ENCODE peak calls at places on chromosomes 3 and 15, in eight cellular contexts. One of them, this sample, is unnamed.

GRCh38 chr15:44710236-44711088 is 661 bp downstream of the PATL2 start:
- DNase-seq in fibroblast of the aortic adventitia: peak; percentile 52
- DNase-seq in transverse colon: peak; percentile 63
- DNase-seq in epithelial cell of esophagus: no peak
- DNase-seq in dorsolateral prefrontal cortex: no peak
- DNase-seq in lower leg skin: peak; percentile 58
- DNase-seq in thoracic aorta: no peak
- DNase-seq in fibroblast of mammary gland: peak; percentile 48
- DNase-seq in this sample: peak; percentile 22

GRCh38 chr3:111723293-111723963 is 128.3 kb upstream of the ZBED2 start:
- DNase-seq in fibroblast of the aortic adventitia: peak; percentile 93
- DNase-seq in transverse colon: no peak
- DNase-seq in epithelial cell of esophagus: no peak
- DNase-seq in dorsolateral prefrontal cortex: no peak
- DNase-seq in lower leg skin: no peak
- DNase-seq in thoracic aorta: no peak
- DNase-seq in fibroblast of mammary gland: peak; percentile 97
- DNase-seq in this sample: peak; percentile 94

GRCh38 chr3:37996785-37997301 is 6.3 kb downstream of the VILL start:
- DNase-seq in fibroblast of the aortic adventitia: peak; percentile 79
- DNase-seq in transverse colon: peak; percentile 91
- DNase-seq in epithelial cell of esophagus: peak; percentile 88
- DNase-seq in dorsolateral prefrontal cortex: peak; percentile 62
- DNase-seq in lower leg skin: peak; percentile 81
- DNase-seq in thoracic aorta: no peak
- DNase-seq in fibroblast of mammary gland: peak; percentile 81
- DNase-seq in this sample: peak; percentile 69

GRCh38 chr3:112133606-112134334 is 722 bp upstream of the GCSAM start:
- DNase-seq in fibroblast of the aortic adventitia: no peak
- DNase-seq in transverse colon: no peak
- DNase-seq in epithelial cell of esophagus: no peak
- DNase-seq in dorsolateral prefrontal cortex: no peak
- DNase-seq in lower leg skin: no peak
- DNase-seq in thoracic aorta: no peak
- DNase-seq in fibroblast of mammary gland: no peak
- DNase-seq in this sample: no peak

GRCh38 chr3:122794779-122795673 is at the start of gene SLC49A4:
- DNase-seq in fibroblast of the aortic adventitia: peak; percentile 59
- DNase-seq in transverse colon: peak; percentile 81
- DNase-seq in epithelial cell of esophagus: peak; percentile 77
- DNase-seq in dorsolateral prefrontal cortex: peak; percentile 89
- DNase-seq in lower leg skin: peak; percentile 54
- DNase-seq in thoracic aorta: peak; percentile 9
- DNase-seq in fibroblast of mammary gland: peak; percentile 59
- DNase-seq in this sample: peak; percentile 62

GRCh38 chr15:83565553-83566159 is 88.3 kb upstream of the ADAMTSL3 start:
- DNase-seq in fibroblast of the aortic adventitia: peak; percentile 56
- DNase-seq in transverse colon: no peak
- DNase-seq in epithelial cell of esophagus: peak; percentile 53
- DNase-seq in dorsolateral prefrontal cortex: no peak
- DNase-seq in lower leg skin: no peak
- DNase-seq in thoracic aorta: no peak
- DNase-seq in fibroblast of mammary gland: peak; percentile 41
- DNase-seq in this sample: peak; percentile 17

GRCh38 chr3:4841783-4842440 is 137.3 kb upstream of the BHLHE40 start:
- DNase-seq in fibroblast of the aortic adventitia: no peak
- DNase-seq in transverse colon: no peak
- DNase-seq in epithelial cell of esophagus: peak; percentile 70
- DNase-seq in dorsolateral prefrontal cortex: no peak
- DNase-seq in lower leg skin: no peak
- DNase-seq in thoracic aorta: no peak
- DNase-seq in fibroblast of mammary gland: no peak
- DNase-seq in this sample: no peak

GRCh38 chr15:75454471-75455418 is 3.3 kb upstream of the SIN3A start:
- DNase-seq in fibroblast of the aortic adventitia: peak; percentile 3
- DNase-seq in transverse colon: peak; percentile 75
- DNase-seq in epithelial cell of esophagus: peak; percentile 74
- DNase-seq in dorsolateral prefrontal cortex: no peak
- DNase-seq in lower leg skin: peak; percentile 33
- DNase-seq in thoracic aorta: no peak
- DNase-seq in fibroblast of mammary gland: no peak
- DNase-seq in this sample: peak; percentile 71

GRCh38 chr15:44804303-44805046 is 68.1 kb downstream of the TRIM69 start:
- DNase-seq in fibroblast of the aortic adventitia: peak; percentile 69
- DNase-seq in transverse colon: no peak
- DNase-seq in epithelial cell of esophagus: no peak
- DNase-seq in dorsolateral prefrontal cortex: no peak
- DNase-seq in lower leg skin: no peak
- DNase-seq in thoracic aorta: no peak
- DNase-seq in fibroblast of mammary gland: no peak
- DNase-seq in this sample: no peak

GRCh38 chr15:61137139-61137792 is 91.8 kb downstream of the RORA start:
- DNase-seq in fibroblast of the aortic adventitia: no peak
- DNase-seq in transverse colon: no peak
- DNase-seq in epithelial cell of esophagus: no peak
- DNase-seq in dorsolateral prefrontal cortex: no peak
- DNase-seq in lower leg skin: no peak
- DNase-seq in thoracic aorta: no peak
- DNase-seq in fibroblast of mammary gland: no peak
- DNase-seq in this sample: no peak

GRCh38 chr15:70625438-70625837 is 137.9 kb downstream of the UACA start:
- DNase-seq in fibroblast of the aortic adventitia: no peak
- DNase-seq in transverse colon: no peak
- DNase-seq in epithelial cell of esophagus: no peak
- DNase-seq in dorsolateral prefrontal cortex: no peak
- DNase-seq in lower leg skin: no peak
- DNase-seq in thoracic aorta: no peak
- DNase-seq in fibroblast of mammary gland: no peak
- DNase-seq in this sample: no peak

GRCh38 chr15:74901612-74902063 is 5.0 kb downstream of the FAM219B start:
- DNase-seq in fibroblast of the aortic adventitia: peak; percentile 67
- DNase-seq in transverse colon: peak; percentile 76
- DNase-seq in epithelial cell of esophagus: peak; percentile 59
- DNase-seq in dorsolateral prefrontal cortex: peak; percentile 60
- DNase-seq in lower leg skin: peak; percentile 66
- DNase-seq in thoracic aorta: no peak
- DNase-seq in fibroblast of mammary gland: peak; percentile 55
- DNase-seq in this sample: peak; percentile 41

GRCh38 chr3:33989229-33989628 is 190.8 kb downstream of the PDCD6IP start:
- DNase-seq in fibroblast of the aortic adventitia: no peak
- DNase-seq in transverse colon: no peak
- DNase-seq in epithelial cell of esophagus: no peak
- DNase-seq in dorsolateral prefrontal cortex: no peak
- DNase-seq in lower leg skin: no peak
- DNase-seq in thoracic aorta: no peak
- DNase-seq in fibroblast of mammary gland: no peak
- DNase-seq in this sample: no peak

GRCh38 chr3:128112406-128112968 is 11.1 kb downstream of the RUVBL1 start:
- DNase-seq in fibroblast of the aortic adventitia: peak; percentile 93
- DNase-seq in transverse colon: no peak
- DNase-seq in epithelial cell of esophagus: peak; percentile 87
- DNase-seq in dorsolateral prefrontal cortex: no peak
- DNase-seq in lower leg skin: no peak
- DNase-seq in thoracic aorta: no peak
- DNase-seq in fibroblast of mammary gland: peak; percentile 94
- DNase-seq in this sample: peak; percentile 64

GRCh38 chr3:126180477-126181397 is at the start of gene ALDH1L1:
- DNase-seq in fibroblast of the aortic adventitia: peak; percentile 47
- DNase-seq in transverse colon: peak; percentile 57
- DNase-seq in epithelial cell of esophagus: peak; percentile 66
- DNase-seq in dorsolateral prefrontal cortex: peak; percentile 72
- DNase-seq in lower leg skin: no peak
- DNase-seq in thoracic aorta: peak; percentile 87
- DNase-seq in fibroblast of mammary gland: peak; percentile 53
- DNase-seq in this sample: peak; percentile 3

GRCh38 chr3:160748787-160749186 is 7.2 kb upstream of the PPM1L start:
- DNase-seq in fibroblast of the aortic adventitia: no peak
- DNase-seq in transverse colon: no peak
- DNase-seq in epithelial cell of esophagus: no peak
- DNase-seq in dorsolateral prefrontal cortex: no peak
- DNase-seq in lower leg skin: no peak
- DNase-seq in thoracic aorta: no peak
- DNase-seq in fibroblast of mammary gland: no peak
- DNase-seq in this sample: no peak

GRCh38 chr3:197428117-197428761 is 127.5 kb downstream of the BDH1 start:
- DNase-seq in fibroblast of the aortic adventitia: peak; percentile 15
- DNase-seq in transverse colon: peak; percentile 79
- DNase-seq in epithelial cell of esophagus: peak; percentile 69
- DNase-seq in dorsolateral prefrontal cortex: no peak
- DNase-seq in lower leg skin: peak; percentile 63
- DNase-seq in thoracic aorta: no peak
- DNase-seq in fibroblast of mammary gland: peak; percentile 17
- DNase-seq in this sample: peak; percentile 61

GRCh38 chr15:65887565-65887964 is 18.3 kb downstream of the RAB11A start:
- DNase-seq in fibroblast of the aortic adventitia: no peak
- DNase-seq in transverse colon: no peak
- DNase-seq in epithelial cell of esophagus: no peak
- DNase-seq in dorsolateral prefrontal cortex: no peak
- DNase-seq in lower leg skin: no peak
- DNase-seq in thoracic aorta: no peak
- DNase-seq in fibroblast of mammary gland: no peak
- DNase-seq in this sample: no peak

GRCh38 chr3:143000525-143000924 is 845 bp upstream of the U2SURP start:
- DNase-seq in fibroblast of the aortic adventitia: peak; percentile 48
- DNase-seq in transverse colon: peak; percentile 20
- DNase-seq in epithelial cell of esophagus: peak; percentile 75
- DNase-seq in dorsolateral prefrontal cortex: no peak
- DNase-seq in lower leg skin: no peak
- DNase-seq in thoracic aorta: no peak
- DNase-seq in fibroblast of mammary gland: peak; percentile 27
- DNase-seq in this sample: peak; percentile 51

GRCh38 chr3:67977762-67978161 is 323.4 kb upstream of the SUCLG2 start:
- DNase-seq in fibroblast of the aortic adventitia: no peak
- DNase-seq in transverse colon: no peak
- DNase-seq in epithelial cell of esophagus: no peak
- DNase-seq in dorsolateral prefrontal cortex: no peak
- DNase-seq in lower leg skin: no peak
- DNase-seq in thoracic aorta: no peak
- DNase-seq in fibroblast of mammary gland: no peak
- DNase-seq in this sample: no peak

GRCh38 chr3:147793841-147794240 is 384.7 kb downstream of the ZIC1 start:
- DNase-seq in fibroblast of the aortic adventitia: peak; percentile 57
- DNase-seq in transverse colon: no peak
- DNase-seq in epithelial cell of esophagus: no peak
- DNase-seq in dorsolateral prefrontal cortex: no peak
- DNase-seq in lower leg skin: no peak
- DNase-seq in thoracic aorta: no peak
- DNase-seq in fibroblast of mammary gland: peak; percentile 29
- DNase-seq in this sample: no peak

GRCh38 chr3:110576962-110577361 is 494.7 kb upstream of the NECTIN3 start:
- DNase-seq in fibroblast of the aortic adventitia: peak; percentile 93
- DNase-seq in transverse colon: no peak
- DNase-seq in epithelial cell of esophagus: peak; percentile 90
- DNase-seq in dorsolateral prefrontal cortex: no peak
- DNase-seq in lower leg skin: peak; percentile 15
- DNase-seq in thoracic aorta: no peak
- DNase-seq in fibroblast of mammary gland: peak; percentile 98
- DNase-seq in this sample: peak; percentile 97

DNA sequence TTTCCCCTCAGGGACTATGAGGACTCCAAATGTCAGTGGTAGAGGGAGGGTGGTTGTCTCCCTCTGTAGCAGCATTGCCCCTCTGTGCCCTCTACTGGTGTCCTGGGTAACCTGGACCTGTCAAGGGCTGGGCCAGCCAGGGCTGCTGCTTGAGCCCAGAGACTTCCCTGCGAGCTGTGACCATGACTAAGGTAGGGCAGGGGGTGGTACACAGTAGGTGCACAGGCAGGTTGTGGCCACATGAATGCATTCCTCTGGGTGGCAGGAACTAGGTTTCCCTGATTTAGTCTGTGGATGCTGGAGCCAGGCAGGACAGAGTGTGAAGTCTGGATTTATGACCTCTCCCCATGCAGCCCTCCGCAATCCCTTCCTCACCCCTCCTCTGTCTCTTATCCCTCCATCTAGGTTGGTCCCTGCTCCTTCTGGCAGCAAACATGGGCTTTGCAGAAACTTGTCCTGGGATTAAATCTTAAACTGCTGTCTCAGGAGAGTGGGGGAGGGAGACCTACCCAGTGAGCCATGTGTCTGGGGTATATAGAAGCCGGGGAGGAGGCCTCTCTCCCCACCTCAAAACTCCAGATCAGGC is 8.7 kb upstream of the SEMA3F start:
- DNase-seq in fibroblast of the aortic adventitia: no peak
- DNase-seq in transverse colon: no peak
- DNase-seq in epithelial cell of esophagus: peak; percentile 80
- DNase-seq in dorsolateral prefrontal cortex: no peak
- DNase-seq in lower leg skin: no peak
- DNase-seq in thoracic aorta: no peak
- DNase-seq in fibroblast of mammary gland: no peak
- DNase-seq in this sample: no peak
- TF ChIP-seq CTCF in fibroblast of the aortic adventitia: no peak
- TF ChIP-seq CTCF in transverse colon: no peak
- TF ChIP-seq CTCF in epithelial cell of esophagus: no peak
- TF ChIP-seq CTCF in dorsolateral prefrontal cortex: no peak
- TF ChIP-seq CTCF in lower leg skin: no peak
- TF ChIP-seq CTCF in thoracic aorta: no peak
- TF ChIP-seq CTCF in fibroblast of mammary gland: no peak
- TF ChIP-seq CTCF in this sample: peak; percentile 14

GRCh38 chr3:46999516-47000197 is 20.2 kb downstream of the NBEAL2 start:
- DNase-seq in fibroblast of the aortic adventitia: no peak
- DNase-seq in transverse colon: no peak
- DNase-seq in epithelial cell of esophagus: no peak
- DNase-seq in dorsolateral prefrontal cortex: no peak
- DNase-seq in lower leg skin: no peak
- DNase-seq in thoracic aorta: no peak
- DNase-seq in fibroblast of mammary gland: no peak
- DNase-seq in this sample: no peak
- H3K4me3 ChIP-seq in fibroblast of the aortic adventitia: no peak overlapping the region
- H3K4me3 ChIP-seq in transverse colon: no peak overlapping the region
- H3K4me3 ChIP-seq in epithelial cell of esophagus: no peak overlapping the region
- H3K4me3 ChIP-seq in dorsolateral prefrontal cortex: no peak overlapping the region
- H3K4me3 ChIP-seq in lower leg skin: no peak overlapping the region
- H3K4me3 ChIP-seq in thoracic aorta: no peak overlapping the region
- H3K4me3 ChIP-seq in fibroblast of mammary gland: no peak overlapping the region
- H3K4me3 ChIP-seq in this sample: no peak overlapping the region

GRCh38 chr3:155411500-155412223 is 118.2 kb upstream of the STRIT1 start:
- DNase-seq in fibroblast of the aortic adventitia: no peak
- DNase-seq in transverse colon: no peak
- DNase-seq in epithelial cell of esophagus: peak; percentile 12
- DNase-seq in dorsolateral prefrontal cortex: no peak
- DNase-seq in lower leg skin: no peak
- DNase-seq in thoracic aorta: no peak
- DNase-seq in fibroblast of mammary gland: peak; percentile 18
- DNase-seq in this sample: no peak
- TF ChIP-seq CTCF in fibroblast of the aortic adventitia: no peak
- TF ChIP-seq CTCF in transverse colon: no peak
- TF ChIP-seq CTCF in epithelial cell of esophagus: peak; percentile 15
- TF ChIP-seq CTCF in dorsolateral prefrontal cortex: no peak
- TF ChIP-seq CTCF in lower leg skin: no peak
- TF ChIP-seq CTCF in thoracic aorta: no peak
- TF ChIP-seq CTCF in fibroblast of mammary gland: peak; percentile 21
- TF ChIP-seq CTCF in this sample: no peak

GRCh38 chr15:86300371-86301106 is 220.9 kb downstream of the AGBL1 start:
- DNase-seq in fibroblast of the aortic adventitia: no peak
- DNase-seq in transverse colon: no peak
- DNase-seq in epithelial cell of esophagus: peak; percentile 84
- DNase-seq in dorsolateral prefrontal cortex: no peak
- DNase-seq in lower leg skin: no peak
- DNase-seq in thoracic aorta: no peak
- DNase-seq in fibroblast of mammary gland: peak; percentile 7
- DNase-seq in this sample: no peak
- H3K4me3 ChIP-seq in fibroblast of the aortic adventitia: no peak overlapping the region
- H3K4me3 ChIP-seq in transverse colon: no peak overlapping the region
- H3K4me3 ChIP-seq in epithelial cell of esophagus: no peak overlapping the region
- H3K4me3 ChIP-seq in dorsolateral prefrontal cortex: no peak overlapping the region
- H3K4me3 ChIP-seq in lower leg skin: no peak overlapping the region
- H3K4me3 ChIP-seq in thoracic aorta: no peak overlapping the region
- H3K4me3 ChIP-seq in fibroblast of mammary gland: no peak overlapping the region
- H3K4me3 ChIP-seq in this sample: no peak overlapping the region